ENCODE peak calls at places on chromosomes 3 and 15, in seven cellular contexts. C is activated T-helper 2 cell treated with anti-CD3 and anti-CD28 coated beads, Interferon-gamma antibody, Interleukin-2, Interleukin-4, amounts not matched to agents 10 μg/mL and 5 μg/mL and 100 μg/mL, durations not matched to agents 14 hours and 24 hours and 36 hours; X is WERI-Rb-1; S is naive thymus-derived CD8-positive, alpha-beta T cell; O is GM06990; D is A549; U is stimulated activated CD4-positive, alpha-beta T cell treated with anti-CD3 and anti-CD28 coated beads, Interleukin-15, amount 100 ng/mL, for 24 hours. W is an unnamed sample.

GRCh38 chr3:139499536-139499935 is 23.2 kb upstream of the RBP2 start:
- DNase-seq in C (no peak), X (no peak), S (no peak), O (no peak), D (no peak), U (no peak), W (no peak)

GRCh38 chr3:42514876-42515275 is 12.4 kb downstream of the VIPR1 start:
- DNase-seq in C (no peak), X (no peak), S (no peak), O (no peak), D (no peak), U (no peak), W (no peak)

GRCh38 chr15:91853968-91854943 is 748 bp downstream of the SLCO3A1 start:
- DNase-seq in C (peak; percentile 44), X (no peak), S (no peak), O (no peak), D (peak; percentile 45), U (peak; percentile 57), W (peak; percentile 45)

GRCh38 chr3:128081846-128082245 is 29.6 kb downstream of the SEC61A1 start:
- DNase-seq in C (no peak), X (no peak), S (no peak), O (no peak), D (peak; percentile 46), U (no peak), W (no peak)

GRCh38 chr3:23203651-23204111 is 554 bp downstream of the UBE2E2 start:
- DNase-seq in C (no peak), X (peak; percentile 8), S (peak; percentile 1), O (peak; percentile 47), D (peak; percentile 14), U (peak; percentile 29), W (no peak)

GRCh38 chr3:131072845-131073244 is 46.2 kb downstream of the NEK11 start:
- DNase-seq in C (no peak), X (no peak), S (no peak), O (no peak), D (no peak), U (no peak), W (no peak)

GRCh38 chr3:64533565-64534317 is 154.1 kb downstream of the ADAMTS9 start:
- DNase-seq in C (peak; percentile 23), X (peak; percentile 91), S (peak; percentile 5), O (peak; percentile 61), D (peak; percentile 49), U (peak; percentile 69), W (no peak)

GRCh38 chr3:61955483-61955882 is 394.1 kb downstream of the PTPRG start:
- DNase-seq in C (no peak), X (no peak), S (no peak), O (no peak), D (no peak), U (no peak), W (no peak)

GRCh38 chr3:130829575-130829947 is 64.3 kb upstream of the ATP2C1 start:
- DNase-seq in C (no peak), X (no peak), S (no peak), O (peak; percentile 43), D (no peak), U (no peak), W (no peak)

GRCh38 chr3:109339714-109340648 is 2.6 kb upstream of the DPPA4 start:
- DNase-seq in C (no peak), X (no peak), S (no peak), O (no peak), D (no peak), U (no peak), W (no peak)

GRCh38 chr3:101036213-101036618 is 43.0 kb upstream of the ABI3BP start:
- DNase-seq in C (no peak), X (no peak), S (no peak), O (no peak), D (peak; percentile 18), U (no peak), W (no peak)

GRCh38 chr3:157099337-157100078 is 60.4 kb downstream of the CCNL1 start:
- DNase-seq in C (no peak), X (no peak), S (no peak), O (no peak), D (no peak), U (no peak), W (no peak)

GRCh38 chr3:36653095-36653494 is 111.3 kb downstream of the DCLK3 start:
- DNase-seq in C (no peak), X (no peak), S (no peak), O (no peak), D (no peak), U (no peak), W (no peak)

GRCh38 chr15:23548071-23548470 is 17.4 kb upstream of the MKRN3 start:
- DNase-seq in C (no peak), X (no peak), S (no peak), O (no peak), D (no peak), U (no peak), W (no peak)

GRCh38 chr3:142117052-142117451 is 32.3 kb downstream of the TFDP2 start:
- DNase-seq in C (no peak), X (no peak), S (no peak), O (no peak), D (no peak), U (no peak), W (no peak)

GRCh38 chr15:42193383-42193782 is 14.7 kb downstream of the VPS39 start:
- DNase-seq in C (no peak), X (no peak), S (no peak), O (peak; percentile 17), D (no peak), U (no peak), W (no peak)

GRCh38 chr3:28840976-28841376 is 439.9 kb upstream of the RBMS3 start:
- DNase-seq in C (no peak), X (no peak), S (no peak), O (peak; percentile 44), D (no peak), U (peak; percentile 63), W (no peak)

GRCh38 chr15:55522741-55523450 is 14.9 kb upstream of the DNAAF4 start:
- DNase-seq in C (no peak), X (no peak), S (no peak), O (no peak), D (no peak), U (no peak), W (no peak)

W was measured in CD8-positive, alpha-beta memory T cell.